ENCODE peak calls at places on chromosomes 13 and 19, in five cellular contexts. O is left lung, W is heart left ventricle, G is left ventricle myocardium inferior, N is thoracic aorta. L is an unnamed sample.
A peak's percentile ranks its signal among the peaks of the same experiment; 100 is the strongest.

GRCh38 chr19:1223018-1223855 is 14.6 kb downstream of the CBARP start:
- DNase-seq in O (no peak), W (peak; percentile 31), G (no peak), N (no peak), L (peak; percentile 52)

GRCh38 chr19:1590641-1591397 is 1.8 kb downstream of the MBD3 start:
- DNase-seq in O (no peak), W (no peak), G (no peak), N (no peak), L (peak; percentile 31)

GRCh38 chr19:48676887-48677286 is 4.1 kb upstream of the NTN5 start:
- DNase-seq in O (no peak), W (no peak), G (no peak), N (no peak), L (no peak)

GRCh38 chr19:17579523-17580244 is 24.2 kb downstream of the COLGALT1 start:
- DNase-seq in O (peak; percentile 85), W (peak; percentile 47), G (peak; percentile 38), N (no peak), L (peak; percentile 72)

GRCh38 chr13:77372275-77372674 is 45.4 kb upstream of the MYCBP2 start:
- DNase-seq in O (no peak), W (no peak), G (no peak), N (no peak), L (peak; percentile 45)

GRCh38 chr19:16590876-16591802 is 18.9 kb upstream of the SLC35E1 start:
- DNase-seq in O (no peak), W (no peak), G (no peak), N (no peak), L (no peak)

GRCh38 chr19:54536956-54537355 is 34.3 kb downstream of the LAIR2 start:
- DNase-seq in O (no peak), W (no peak), G (no peak), N (no peak), L (no peak)

GRCh38 chr19:8194528-8195275 is 14.5 kb upstream of the CERS4 start:
- DNase-seq in O (peak; percentile 83), W (no peak), G (no peak), N (no peak), L (no peak)

GRCh38 chr19:39568604-39569003 is 28.6 kb upstream of the EID2 start:
- DNase-seq in O (no peak), W (no peak), G (no peak), N (no peak), L (peak; percentile 3)

GRCh38 chr19:45406957-45407375 is 522 bp downstream of the POLR1G start:
- DNase-seq in O (no peak), W (no peak), G (no peak), N (no peak), L (no peak)

GRCh38 chr19:38869836-38870607 is 8.1 kb downstream of the RINL start:
- DNase-seq in O (peak; percentile 97), W (peak; percentile 85), G (peak; percentile 89), N (no peak), L (peak; percentile 45)

GRCh38 chr13:48567521-48568331 is 34.8 kb upstream of the RCBTB2 start:
- DNase-seq in O (no peak), W (peak; percentile 32), G (no peak), N (no peak), L (peak; percentile 25)

GRCh38 chr13:93620366-93620765 is 393.8 kb downstream of the GPC6 start:
- DNase-seq in O (no peak), W (no peak), G (no peak), N (no peak), L (peak; percentile 90)

GRCh38 chr13:110298566-110299321 is 8.2 kb downstream of the COL4A1 start:
- DNase-seq in O (no peak), W (peak; percentile 61), G (no peak), N (no peak), L (no peak)

GRCh38 chr13:112972867-112973576 is 4.0 kb downstream of the MCF2L start:
- DNase-seq in O (peak; percentile 72), W (peak; percentile 48), G (peak; percentile 33), N (no peak), L (no peak)

GRCh38 chr13:76516013-76516412 is 370.2 kb downstream of the KCTD12 start:
- DNase-seq in O (no peak), W (no peak), G (no peak), N (no peak), L (peak; percentile 89)

GRCh38 chr19:18998276-18998675 is 35.0 kb downstream of the SUGP2 start:
- DNase-seq in O (peak; percentile 5), W (no peak), G (no peak), N (no peak), L (no peak)

GRCh38 chr13:33869005-33869404 is 51.1 kb downstream of the RFC3 start:
- DNase-seq in O (no peak), W (no peak), G (no peak), N (no peak), L (no peak)

GRCh38 chr19:36058481-36059179 is 3.9 kb downstream of the WDR62 start:
- DNase-seq in O (no peak), W (no peak), G (no peak), N (no peak), L (no peak)

GRCh38 chr19:49335784-49336481 is 727 bp downstream of the CD37 start:
- DNase-seq in O (no peak), W (no peak), G (no peak), N (no peak), L (no peak)

GRCh38 chr19:17946965-17947784 is 14.4 kb downstream of the CCDC124 start:
- DNase-seq in O (peak; percentile 75), W (no peak), G (no peak), N (no peak), L (no peak)

GRCh38 chr13:84684804-84685203 is 802.5 kb upstream of the SLITRK1 start:
- DNase-seq in O (no peak), W (no peak), G (no peak), N (no peak), L (no peak)

GRCh38 chr13:97441414-97441813 is 7.4 kb downstream of the RAP2A start:
- DNase-seq in O (no peak), W (no peak), G (no peak), N (no peak), L (no peak)

GRCh38 chr13:91459485-91459884 is 61.1 kb downstream of the GPC5 start:
- DNase-seq in O (no peak), W (no peak), G (no peak), N (no peak), L (no peak)

GRCh38 chr19:51122112-51122981 is 2.4 kb upstream of the SIGLEC9 start:
- DNase-seq in O (peak; percentile 86), W (no peak), G (no peak), N (no peak), L (peak; percentile 37)

GRCh38 chr13:98173431-98173921 is 3.6 kb downstream of the RNF113B start:
- DNase-seq in O (no peak), W (peak; percentile 16), G (no peak), N (no peak), L (peak; percentile 98)

GRCh38 chr13:99203601-99204579 is 3.2 kb downstream of the UBAC2 start:
- DNase-seq in O (no peak), W (no peak), G (no peak), N (no peak), L (no peak)

GRCh38 chr19:43798546-43799409 is 3.5 kb downstream of the LYPD5 start:
- DNase-seq in O (peak; percentile 86), W (no peak), G (no peak), N (no peak), L (no peak)

GRCh38 chr13:112104873-112105234 is 37.9 kb downstream of the SOX1 start:
- DNase-seq in O (no peak), W (no peak), G (no peak), N (no peak), L (no peak)

GRCh38 chr13:50707533-50708096 is 135.9 kb downstream of the DLEU7 start:
- DNase-seq in O (no peak), W (no peak), G (no peak), N (no peak), L (no peak)

GRCh38 chr13:113937497-113938140 is 36.3 kb downstream of the C13orf46 start:
- DNase-seq in O (peak; percentile 12), W (no peak), G (no peak), N (no peak), L (no peak)

GRCh38 chr19:9914001-9914314 is 22.4 kb downstream of the OLFM2 start:
- DNase-seq in O (no peak), W (no peak), G (no peak), N (no peak), L (no peak)

GRCh38 chr19:16111160-16111908 is at the start of gene RAB8A:
- DNase-seq in O (peak; percentile 99), W (peak; percentile 99), G (peak; percentile 99), N (peak; percentile 96), L (peak; percentile 98)

GRCh38 chr13:37074703-37075102 is 15.2 kb upstream of the SUPT20H start:
- DNase-seq in O (no peak), W (no peak), G (no peak), N (no peak), L (peak; percentile 55)
- TF ChIP-seq CTCF in O (peak; percentile 18), W (peak; percentile 29), G (peak; percentile 59), N (peak; percentile 35), L (peak; percentile 37)

GRCh38 chr19:3133793-3134116 is 2.1 kb upstream of the GNA15 start:
- DNase-seq in O (peak; percentile 53), W (no peak), G (no peak), N (no peak), L (no peak)

GRCh38 chr19:3131168-3131567 is 4.7 kb upstream of the GNA15 start:
- DNase-seq in O (peak; percentile 69), W (no peak), G (no peak), N (no peak), L (no peak)

GRCh38 chr19:3135961-3136683 is at the start of gene GNA15:
- DNase-seq in O (peak; percentile 90), W (no peak), G (no peak), N (no peak), L (no peak)

GRCh38 chr19:3136684-3137055 is 837 bp downstream of the GNA15 start:
- DNase-seq in O (peak; percentile 73), W (no peak), G (no peak), N (no peak), L (no peak)

GRCh38 chr19:3132971-3133792 is 2.7 kb upstream of the GNA15 start:
- DNase-seq in O (peak; percentile 88), W (no peak), G (no peak), N (no peak), L (no peak)
- H3K4me3 ChIP-seq in O (peak overlapping the region; percentile 6), W (no peak overlapping the region), G (no peak overlapping the region), N (peak overlapping the region; percentile 14), L (no peak overlapping the region)

GRCh38 chr19:31110331-31110730 is 238.9 kb downstream of the TSHZ3 start:
- DNase-seq in O (no peak), W (no peak), G (no peak), N (no peak), L (peak; percentile 68)
- TF ChIP-seq CTCF in O (no peak), W (no peak), G (peak; percentile 25), N (no peak), L (peak; percentile 55)

GRCh38 chr19:6534451-6535093 is 3.7 kb downstream of the TNFSF9 start:
- DNase-seq in O (no peak), W (no peak), G (no peak), N (no peak), L (no peak)
- H3K4me3 ChIP-seq in O (no peak overlapping the region), W (no peak overlapping the region), G (no peak overlapping the region), N (no peak overlapping the region), L (no peak overlapping the region)

L was measured in fibroblast of mammary gland.